ENCODE peak calls at places on chromosome 2, in eight cellular contexts. E, M, D, W, F, Y, N and L are unnamed samples.

GRCh38 chr2:225414902-225415301 is 15.4 kb downstream of the NYAP2 start:
- DNase-seq in E (no peak), M (no peak), D (no peak), W (no peak), F (no peak), Y (no peak), N (no peak), L (no peak)

GRCh38 chr2:207015901-207016300 is 76.6 kb downstream of the CPO start:
- DNase-seq in E (no peak), M (no peak), D (no peak), W (no peak), F (no peak), Y (no peak), N (no peak), L (no peak)

GRCh38 chr2:70632966-70633365 is 79.3 kb upstream of the TGFA start:
- DNase-seq in E (no peak), M (no peak), D (no peak), W (no peak), F (no peak), Y (no peak), N (no peak), L (no peak)

GRCh38 chr2:176710657-176711197 is 441.5 kb downstream of the MTX2 start:
- DNase-seq in E (no peak), M (peak; percentile 25), D (no peak), W (no peak), F (no peak), Y (no peak), N (no peak), L (no peak)

GRCh38 chr2:117960231-117960630 is 53.6 kb downstream of the CCDC93 start:
- DNase-seq in E (no peak), M (no peak), D (peak; percentile 38), W (no peak), F (peak; percentile 50), Y (no peak), N (no peak), L (no peak)

GRCh38 chr2:66929632-66930385 is 467.3 kb upstream of the ETAA1 start:
- DNase-seq in E (no peak), M (peak; percentile 54), D (peak; percentile 59), W (peak; percentile 92), F (peak; percentile 81), Y (peak; percentile 79), N (peak; percentile 20), L (no peak)

GRCh38 chr2:27308359-27308875 is at the start of gene UCN:
- DNase-seq in E (no peak), M (peak; percentile 91), D (peak; percentile 29), W (peak; percentile 49), F (peak; percentile 34), Y (peak; percentile 51), N (peak; percentile 48), L (no peak)

GRCh38 chr2:27915191-27915590 is 24.7 kb downstream of the BABAM2 start:
- DNase-seq in E (no peak), M (no peak), D (no peak), W (no peak), F (no peak), Y (no peak), N (no peak), L (no peak)

GRCh38 chr2:6081542-6081872 is 389.3 kb downstream of the SOX11 start:
- DNase-seq in E (no peak), M (no peak), D (no peak), W (no peak), F (no peak), Y (no peak), N (no peak), L (no peak)

GRCh38 chr2:238087211-238087610 is 12.9 kb upstream of the ESPNL start:
- DNase-seq in E (no peak), M (no peak), D (no peak), W (no peak), F (no peak), Y (no peak), N (no peak), L (peak; percentile 5)

GRCh38 chr2:68436270-68436669 is 30.8 kb downstream of the FBXO48 start:
- DNase-seq in E (no peak), M (no peak), D (no peak), W (no peak), F (peak; percentile 45), Y (no peak), N (no peak), L (no peak)

GRCh38 chr2:98685930-98686887 is 44.7 kb downstream of the MGAT4A start:
- DNase-seq in E (no peak), M (no peak), D (no peak), W (peak; percentile 21), F (no peak), Y (no peak), N (no peak), L (no peak)
- TF ChIP-seq CTCF in E (no peak), M (no peak), D (no peak), W (no peak), F (no peak), Y (no peak), N (no peak), L (no peak)

DNA sequence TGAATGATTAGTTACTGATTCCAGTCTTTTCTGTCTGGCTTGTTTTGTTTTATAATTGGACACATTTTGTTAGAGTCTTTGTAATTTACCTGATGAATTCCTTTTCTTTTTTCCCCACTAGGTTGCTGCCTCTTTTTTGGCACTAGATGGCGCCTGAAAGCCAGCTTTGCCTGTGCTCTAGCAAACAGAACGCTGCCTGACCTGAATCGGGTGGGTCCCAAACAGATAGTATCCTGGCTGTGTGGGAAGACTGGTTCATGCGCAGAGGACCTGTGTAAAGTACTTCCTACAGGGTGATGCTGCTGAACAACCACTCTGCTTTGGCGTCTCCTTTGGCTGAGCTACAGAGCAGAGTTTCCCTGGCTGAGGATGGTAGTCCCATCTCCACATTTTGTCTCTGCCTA is 288.2 kb downstream of the IKZF2 start:
- DNase-seq in E (no peak), M (peak; percentile 6), D (peak; percentile 47), W (peak; percentile 7), F (no peak), Y (peak; percentile 43), N (no peak), L (no peak)
- TF ChIP-seq CTCF in E (no peak), M (peak; percentile 33), D (peak; percentile 69), W (no peak), F (peak; percentile 42), Y (peak; percentile 34), N (peak; percentile 22), L (no peak)

GRCh38 chr2:97699765-97700444 is 13.5 kb upstream of the ZAP70 start:
- DNase-seq in E (no peak), M (peak; percentile 74), D (peak; percentile 65), W (peak; percentile 68), F (peak; percentile 54), Y (no peak), N (peak; percentile 54), L (peak; percentile 43)
- TF ChIP-seq CTCF in E (peak; percentile 61), M (peak; percentile 80), D (peak; percentile 47), W (peak; percentile 17), F (peak; percentile 72), Y (peak; percentile 55), N (peak; percentile 69), L (peak; percentile 64)

GRCh38 chr2:175030380-175031271 is 25.4 kb upstream of the CHN1 start:
- DNase-seq in E (no peak), M (peak; percentile 65), D (peak; percentile 22), W (peak; percentile 32), F (peak; percentile 58), Y (no peak), N (no peak), L (peak; percentile 51)
- TF ChIP-seq CTCF in E (peak; percentile 25), M (peak; percentile 45), D (no peak), W (no peak), F (peak; percentile 51), Y (no peak), N (peak; percentile 18), L (no peak)

DNA sequence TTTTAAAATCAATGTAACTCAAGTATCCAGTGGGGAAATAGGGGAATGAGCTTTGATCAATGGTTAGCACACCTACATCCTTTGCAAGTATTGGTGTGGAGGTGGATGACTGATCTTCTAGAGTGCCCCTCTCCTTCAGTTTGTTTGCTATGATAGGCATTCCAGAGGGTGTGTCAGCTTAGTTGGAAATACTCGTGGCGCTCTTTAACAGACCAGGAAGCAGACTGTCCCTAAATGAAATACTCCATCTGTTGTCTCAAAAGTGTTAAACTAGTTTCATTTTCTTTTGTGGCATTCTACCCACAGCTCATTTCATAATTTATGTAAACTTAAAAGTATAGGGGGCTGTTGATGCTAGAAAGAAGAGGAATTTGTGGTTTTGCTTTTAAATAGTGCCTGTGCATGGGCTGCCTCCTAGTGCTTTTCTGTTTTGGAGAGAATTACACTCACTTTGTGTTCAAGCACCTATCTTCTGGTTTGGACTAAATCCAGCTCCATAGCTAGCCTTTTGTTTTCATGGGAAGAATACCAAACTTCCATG is 66.2 kb downstream of the STAT1 start:
- DNase-seq in E (no peak), M (peak; percentile 33), D (no peak), W (no peak), F (peak; percentile 81), Y (no peak), N (no peak), L (no peak)
- TF ChIP-seq CTCF in E (no peak), M (peak; percentile 47), D (no peak), W (no peak), F (peak; percentile 39), Y (no peak), N (no peak), L (no peak)

GRCh38 chr2:36322108-36322507 is 33.5 kb upstream of the CRIM1 start:
- DNase-seq in E (no peak), M (peak; percentile 47), D (no peak), W (no peak), F (peak; percentile 70), Y (no peak), N (no peak), L (no peak)
- TF ChIP-seq CTCF in E (peak; percentile 42), M (peak; percentile 44), D (peak; percentile 10), W (no peak), F (peak; percentile 57), Y (no peak), N (peak; percentile 31), L (peak; percentile 51)

GRCh38 chr2:196336715-196337617 is 165.6 kb upstream of the STK17B start:
- DNase-seq in E (no peak), M (peak; percentile 32), D (no peak), W (no peak), F (peak; percentile 58), Y (no peak), N (no peak), L (no peak)

GRCh38 chr2:196336206-196336605 is 164.8 kb upstream of the STK17B start:
- DNase-seq in E (no peak), M (no peak), D (no peak), W (no peak), F (peak; percentile 85), Y (no peak), N (no peak), L (no peak)

GRCh38 chr2:196338440-196338839 is 167.1 kb upstream of the STK17B start:
- DNase-seq in E (no peak), M (no peak), D (no peak), W (no peak), F (no peak), Y (no peak), N (no peak), L (no peak)

GRCh38 chr2:196335238-196335637 is 163.9 kb upstream of the STK17B start:
- DNase-seq in E (no peak), M (no peak), D (no peak), W (no peak), F (peak; percentile 94), Y (no peak), N (no peak), L (no peak)

DNA sequence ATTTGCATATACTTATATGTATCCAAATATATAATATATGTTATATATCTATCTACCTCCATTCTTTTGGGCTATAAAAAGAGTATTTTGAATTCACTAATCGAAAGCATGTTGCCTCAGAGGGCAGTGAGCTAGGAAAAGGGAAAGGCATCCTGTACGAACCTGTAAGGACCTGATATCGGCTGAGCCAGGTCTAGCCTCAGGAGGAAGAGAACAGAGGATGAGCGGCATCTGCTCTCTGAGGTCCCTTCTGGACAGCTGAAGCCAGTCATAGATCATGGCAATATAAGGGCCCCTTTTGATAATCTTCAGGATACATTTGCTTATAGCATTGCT is 166.2 kb upstream of the STK17B start:
- DNase-seq in E (no peak), M (no peak), D (no peak), W (no peak), F (no peak), Y (no peak), N (no peak), L (no peak)
- TF ChIP-seq CTCF in E (no peak), M (no peak), D (peak; percentile 12), W (no peak), F (no peak), Y (peak; percentile 7), N (no peak), L (no peak)